ENCODE peak calls at places on chromosome 22, in five cellular contexts. Y is activated CD4-positive, alpha-beta T cell treated with anti-CD3 and anti-CD28 coated beads for 36 hours; R is OCI-LY7; E is NCI-H1092 treated with DMSO at 0.1 percent for 48 hours; X is body of pancreas. A is an unnamed sample.

GRCh38 chr22:22368516-22368915 is 123.9 kb downstream of the VPREB1 start:
- DNase-seq in Y (no peak), R (no peak), E (no peak), X (no peak), A (no peak)

GRCh38 chr22:20199413-20199842 is 48.6 kb upstream of the CCDC188 start:
- DNase-seq in E (no peak), Y (no peak), X (no peak), R (no peak), A (no peak)

GRCh38 chr22:40509401-40510134 is 127.0 kb downstream of the MRTFA start:
- DNase-seq in X (peak), E (no peak), R (no peak), Y (no peak), A (peak)

GRCh38 chr22:50672041-50672440 is 582 bp upstream of the SHANK3 start:
- DNase-seq in E (no peak), X (no peak), R (no peak), Y (no peak), A (no peak)

GRCh38 chr22:45102896-45103420 is 60.8 kb upstream of the NUP50 start:
- DNase-seq in E (no peak), Y (no peak), X (no peak), R (no peak), A (no peak)

GRCh38 chr22:50011447-50012200 is 941 bp downstream of the IL17REL start:
- DNase-seq in E (no peak), R (peak), Y (peak), X (peak), A (no peak)

GRCh38 chr22:29782061-29782845 is 15.1 kb downstream of the UQCR10 start:
- DNase-seq in R (no peak), Y (no peak), X (peak), E (no peak), A (peak)

GRCh38 chr22:36301851-36302250 is 48.9 kb downstream of the APOL1 start:
- DNase-seq in R (no peak), E (no peak), Y (no peak), X (no peak), A (no peak)

GRCh38 chr22:43440556-43440955 is 28.7 kb downstream of the MPPED1 start:
- DNase-seq in E (no peak), X (no peak), Y (no peak), R (no peak), A (no peak)